ENCODE peak calls at places on chromosomes 13 and 19, in nine cellular contexts. S is AG10803, W is PC-3, U is neural crest cell, G is lower leg skin, H is fibroblast of pulmonary artery, O is fibroblast of mammary gland, B is fibroblast of the aortic adventitia, Q is foreskin fibroblast. A is an unnamed sample.

GRCh38 chr19:50628146-50628545 is 11.5 kb downstream of the SYT3 start:
- DNase-seq in O (no peak), H (no peak), Q (no peak), W (no peak), G (no peak), S (no peak), B (no peak), U (no peak), A (no peak)

GRCh38 chr19:44570984-44571684 is 41.7 kb upstream of the CEACAM20 start:
- DNase-seq in W (peak), B (peak), S (peak), H (peak), U (peak), O (peak), Q (peak), G (peak), A (peak)

GRCh38 chr19:5150902-5151741 is 182.2 kb downstream of the KDM4B start:
- DNase-seq in W (no peak), B (no peak), G (no peak), H (no peak), Q (no peak), S (no peak), U (no peak), O (no peak), A (no peak)

GRCh38 chr19:4619668-4620294 is 19.5 kb upstream of the TNFAIP8L1 start:
- DNase-seq in B (no peak), W (no peak), H (no peak), S (no peak), G (no peak), Q (no peak), O (no peak), U (no peak), A (no peak)

GRCh38 chr19:38360839-38361631 is 13.3 kb upstream of the PSMD8 start:
- DNase-seq in U (no peak), H (no peak), Q (no peak), O (no peak), W (no peak), S (no peak), B (no peak), G (no peak), A (no peak)

GRCh38 chr13:96848275-96848674 is 146.0 kb downstream of the OXGR1 start:
- DNase-seq in S (no peak), H (no peak), G (no peak), O (no peak), U (no peak), B (no peak), W (no peak), Q (no peak), A (no peak)

GRCh38 chr19:49858591-49858985 is 7.6 kb downstream of the PTOV1 start:
- DNase-seq in U (no peak), W (peak), O (no peak), Q (no peak), B (no peak), H (no peak), S (no peak), G (no peak), A (no peak)

GRCh38 chr13:112448621-112449544 is 72.7 kb downstream of the SPACA7 start:
- DNase-seq in W (no peak), Q (no peak), S (no peak), O (no peak), G (no peak), H (no peak), B (no peak), U (no peak), A (no peak)

GRCh38 chr13:28412981-28413380 is 81.9 kb downstream of the FLT1 start:
- DNase-seq in S (no peak), H (peak), W (no peak), B (no peak), G (no peak), U (no peak), Q (no peak), O (no peak), A (no peak)

GRCh38 chr19:17479325-17479791 is 9.0 kb downstream of the SLC27A1 start:
- DNase-seq in O (peak), B (peak), W (no peak), H (peak), Q (peak), G (no peak), U (no peak), S (peak), A (no peak)

GRCh38 chr19:46927893-46928292 is 67.1 kb downstream of the ARHGAP35 start:
- DNase-seq in Q (no peak), U (no peak), O (no peak), S (no peak), G (no peak), B (no peak), H (no peak), W (no peak), A (no peak)

GRCh38 chr19:3013261-3013725 is 15.8 kb downstream of the TLE2 start:
- DNase-seq in S (no peak), H (no peak), U (no peak), Q (no peak), B (no peak), G (no peak), O (no peak), W (no peak), A (no peak)

GRCh38 chr13:101660711-101661110 is 208.2 kb downstream of the ITGBL1 start:
- DNase-seq in B (no peak), W (no peak), O (peak), G (no peak), Q (no peak), H (no peak), U (no peak), S (peak), A (no peak)

GRCh38 chr13:36819064-36819810 is at the start of gene RFXAP:
- DNase-seq in B (peak), S (peak), U (peak), W (peak), O (peak), H (peak), G (peak), Q (peak), A (peak)
- TF ChIP-seq CTCF in B (no peak), S (no peak), U (no peak), W (no peak), O (no peak), H (no peak), G (no peak), Q (no peak), A (no peak)

DNA sequence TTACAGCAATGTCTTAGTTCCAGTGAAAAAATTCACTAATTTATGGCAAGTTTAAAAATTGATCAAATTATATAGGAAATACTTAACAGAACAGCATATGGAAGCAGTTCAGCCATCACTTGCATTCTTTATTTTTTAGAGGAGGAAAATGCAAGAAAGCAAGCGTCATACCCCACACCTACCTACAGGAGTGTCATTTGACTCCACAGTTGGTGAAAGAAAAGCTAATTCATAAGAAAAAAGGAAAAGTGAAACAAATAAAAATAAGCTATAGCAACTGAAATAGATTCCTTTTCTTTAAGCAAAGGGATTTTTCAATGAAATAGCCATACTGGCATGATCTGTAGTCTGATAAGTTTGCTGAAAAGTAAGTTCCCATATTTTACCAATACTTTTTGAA is 111.0 kb downstream of the DOCK9 start:
- DNase-seq in G (no peak), O (no peak), W (no peak), U (no peak), S (no peak), Q (no peak), H (no peak), B (no peak), A (no peak)
- TF ChIP-seq CTCF in G (no peak), O (peak), W (no peak), U (peak), S (peak), Q (no peak), H (peak), B (peak), A (no peak)

DNA sequence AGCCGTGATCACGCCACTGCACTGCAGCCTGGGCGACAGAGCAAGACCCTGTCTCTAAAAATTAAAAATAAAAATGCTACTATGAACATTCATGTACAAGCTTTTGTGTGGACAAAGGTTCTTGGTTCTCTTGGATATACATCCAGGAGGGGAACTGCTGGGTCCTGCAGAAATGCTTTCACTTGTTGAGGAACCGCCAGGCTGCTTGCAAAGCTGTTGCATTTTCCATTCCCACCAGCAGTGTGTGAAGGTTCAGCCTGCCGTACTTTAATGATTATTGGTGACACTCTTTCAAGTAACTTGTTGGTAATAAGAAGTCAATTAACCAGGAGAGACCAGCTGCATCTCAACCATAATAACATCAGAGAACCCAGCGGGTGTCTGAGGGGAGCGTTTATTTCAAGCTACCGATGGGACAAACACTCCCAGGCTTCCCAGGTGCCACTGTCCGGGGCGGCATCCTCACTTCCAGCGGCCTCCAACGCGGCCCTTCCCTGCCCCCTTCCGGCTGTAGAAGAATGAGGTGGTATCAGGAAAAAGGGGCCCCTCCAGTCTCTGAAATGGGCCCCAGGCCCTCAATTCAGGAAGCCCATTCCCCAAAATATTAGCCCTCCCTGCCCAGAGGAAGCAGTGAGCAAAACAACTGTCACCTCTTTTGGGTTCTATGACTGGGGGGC is 15.2 kb upstream of the PPP1R12C start:
- DNase-seq in S (no peak), W (no peak), G (no peak), B (no peak), O (no peak), H (no peak), U (no peak), Q (no peak), A (no peak)
- TF ChIP-seq CTCF in S (peak), W (no peak), G (no peak), B (peak), O (no peak), H (no peak), U (peak), Q (no peak), A (no peak)

GRCh38 chr19:56253737-56254136 is 18.8 kb upstream of the EDDM13 start:
- DNase-seq in S (peak), O (peak), W (peak), U (no peak), H (peak), Q (peak), B (peak), G (no peak), A (no peak)
- TF ChIP-seq CTCF in S (peak), O (peak), W (peak), U (peak), H (peak), Q (peak), B (peak), G (no peak), A (no peak)

GRCh38 chr13:29937836-29938235 is 87.4 kb upstream of the UBL3 start:
- DNase-seq in W (no peak), S (no peak), O (no peak), G (no peak), Q (no peak), H (no peak), U (no peak), B (no peak), A (no peak)
- TF ChIP-seq CTCF in W (no peak), S (no peak), O (no peak), G (no peak), Q (no peak), H (no peak), U (no peak), B (no peak), A (no peak)